ENCODE peak calls at places on chromosomes 1 and 21, in six cellular contexts. Q is SK-N-SH, B is neural progenitor cell, I is PC-3, J is OCI-LY7, O is HCT116. C is an unnamed sample.

GRCh38 chr1:66396212-66396890 is 137.6 kb upstream of the SGIP1 start:
- DNase-seq in Q (no peak), B (no peak), I (no peak), J (no peak), O (no peak), C (no peak)

GRCh38 chr1:84020151-84020550 is 21.2 kb upstream of the TTLL7 start:
- DNase-seq in Q (no peak), B (no peak), I (peak), J (no peak), O (no peak), C (no peak)

GRCh38 chr1:232039303-232039702 is 412.7 kb downstream of the DISC1 start:
- DNase-seq in Q (no peak), B (no peak), I (peak), J (no peak), O (no peak), C (no peak)

GRCh38 chr1:116836099-116836498 is 73.6 kb upstream of the PTGFRN start:
- DNase-seq in Q (no peak), B (no peak), I (no peak), J (no peak), O (no peak), C (no peak)

GRCh38 chr1:9792156-9793042 is 31.4 kb downstream of the CLSTN1 start:
- DNase-seq in Q (peak), B (no peak), I (peak), J (no peak), O (no peak), C (no peak)

GRCh38 chr1:75985827-75986226 is 53.6 kb upstream of the ASB17 start:
- DNase-seq in Q (no peak), B (no peak), I (peak), J (no peak), O (no peak), C (no peak)

GRCh38 chr1:14914351-14914988 is 239.1 kb upstream of the TMEM51 start:
- DNase-seq in Q (no peak), B (peak), I (no peak), J (no peak), O (no peak), C (no peak)

GRCh38 chr1:151457911-151458882 is 1.1 kb downstream of the POGZ start:
- DNase-seq in Q (peak), B (peak), I (peak), J (peak), O (peak), C (peak)

GRCh38 chr1:162899422-162900168 is 38.6 kb upstream of the CCDC190 start:
- DNase-seq in Q (no peak), B (no peak), I (peak), J (no peak), O (no peak), C (no peak)

GRCh38 chr1:109508001-109508872 is 1.3 kb downstream of the AMIGO1 start:
- DNase-seq in Q (no peak), B (no peak), I (no peak), J (no peak), O (no peak), C (no peak)

GRCh38 chr1:9363061-9363471 is 70.4 kb downstream of the SPSB1 start:
- DNase-seq in Q (no peak), B (no peak), I (no peak), J (peak), O (no peak), C (no peak)

GRCh38 chr21:46560568-46561447 is 44.1 kb downstream of the S100B start:
- DNase-seq in Q (peak), B (no peak), I (no peak), J (peak), O (no peak), C (no peak)

GRCh38 chr1:96782861-96783260 is 61.3 kb downstream of the PTBP2 start:
- DNase-seq in Q (no peak), B (no peak), I (no peak), J (no peak), O (no peak), C (no peak)

GRCh38 chr1:201042663-201043461 is 19.3 kb upstream of the KIF21B start:
- DNase-seq in Q (peak), B (peak), I (peak), J (peak), O (peak), C (peak)

GRCh38 chr1:33762099-33762830 is 101.6 kb upstream of the HMGB4 start:
- DNase-seq in Q (no peak), B (no peak), I (no peak), J (no peak), O (no peak), C (no peak)

GRCh38 chr1:16155537-16156410 is at the start of gene EPHA2:
- DNase-seq in Q (peak), B (peak), I (peak), J (no peak), O (peak), C (peak)

GRCh38 chr1:91510754-91511153 is 10.1 kb downstream of the CDC7 start:
- DNase-seq in Q (no peak), B (no peak), I (no peak), J (no peak), O (no peak), C (no peak)

GRCh38 chr1:91507330-91507729 is 6.7 kb downstream of the CDC7 start:
- DNase-seq in Q (no peak), B (no peak), I (no peak), J (no peak), O (no peak), C (no peak)

GRCh38 chr1:91513160-91513559 is 12.5 kb downstream of the CDC7 start:
- DNase-seq in Q (no peak), B (no peak), I (peak), J (no peak), O (no peak), C (no peak)

GRCh38 chr1:91515994-91516393 is 15.3 kb downstream of the CDC7 start:
- DNase-seq in Q (no peak), B (no peak), I (no peak), J (no peak), O (no peak), C (no peak)

DNA sequence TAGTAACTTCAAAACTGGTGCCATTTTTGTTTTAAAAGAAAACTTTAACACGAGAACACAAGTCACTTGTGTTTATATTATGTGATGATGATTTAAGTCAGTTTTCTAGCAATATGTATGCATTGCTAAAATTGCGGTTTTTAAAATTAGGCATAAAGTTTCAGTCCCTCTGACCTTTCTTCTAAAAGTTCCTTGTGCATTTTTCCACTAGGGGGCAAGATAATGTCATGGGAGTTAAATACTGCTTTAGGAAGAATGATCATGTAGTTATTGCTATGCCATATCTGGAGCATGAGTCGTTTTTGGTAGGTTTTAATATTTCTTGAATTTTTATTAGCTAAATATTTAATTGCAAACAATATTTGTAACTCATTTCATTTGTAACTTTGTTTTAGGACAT is 10.7 kb downstream of the CDC7 start:
- DNase-seq in Q (no peak), B (peak), I (peak), J (peak), O (peak), C (peak)
- TF ChIP-seq EZH2phosphoT487 in Q (no peak), B (no peak), I (no peak), J (no peak), O (no peak), C (no peak)

GRCh38 chr1:110605901-110606783 is at the start of gene KCNA2:
- DNase-seq in Q (peak), B (peak), I (no peak), J (no peak), O (no peak), C (peak)
- TF ChIP-seq CTCF in Q (no peak), B (peak), I (no peak), J (no peak), O (no peak), C (no peak)

DNA sequence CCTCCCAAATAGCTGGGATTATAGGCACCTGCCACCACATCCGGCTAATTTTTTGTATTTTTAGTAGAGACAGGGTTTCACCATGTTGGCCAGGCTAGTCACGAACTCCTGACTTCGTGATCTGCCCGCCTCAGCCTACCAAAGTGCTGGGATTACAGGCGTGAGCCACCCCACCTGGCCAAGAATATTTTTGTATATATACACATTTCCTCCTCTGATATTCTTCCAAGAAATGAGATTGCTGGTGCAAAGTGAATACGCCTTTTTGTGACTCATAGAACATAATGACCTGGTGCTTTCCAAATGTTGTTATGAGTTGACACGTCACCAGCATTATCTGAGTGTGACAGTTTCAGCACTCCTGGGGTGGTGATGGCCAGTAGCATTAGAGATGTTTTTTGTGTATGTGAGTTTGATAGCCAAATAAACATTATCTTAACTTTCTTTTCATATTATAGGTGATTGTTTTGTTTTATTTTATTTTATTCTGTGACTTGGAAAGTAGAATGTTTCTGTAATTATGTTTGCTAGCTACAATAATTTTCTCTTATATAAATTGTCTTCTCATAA is 54.9 kb downstream of the KCNK1 start:
- DNase-seq in Q (no peak), B (no peak), I (peak), J (no peak), O (peak), C (no peak)
- TF ChIP-seq EZH2phosphoT487 in Q (no peak), B (no peak), I (no peak), J (no peak), O (no peak), C (no peak)

DNA sequence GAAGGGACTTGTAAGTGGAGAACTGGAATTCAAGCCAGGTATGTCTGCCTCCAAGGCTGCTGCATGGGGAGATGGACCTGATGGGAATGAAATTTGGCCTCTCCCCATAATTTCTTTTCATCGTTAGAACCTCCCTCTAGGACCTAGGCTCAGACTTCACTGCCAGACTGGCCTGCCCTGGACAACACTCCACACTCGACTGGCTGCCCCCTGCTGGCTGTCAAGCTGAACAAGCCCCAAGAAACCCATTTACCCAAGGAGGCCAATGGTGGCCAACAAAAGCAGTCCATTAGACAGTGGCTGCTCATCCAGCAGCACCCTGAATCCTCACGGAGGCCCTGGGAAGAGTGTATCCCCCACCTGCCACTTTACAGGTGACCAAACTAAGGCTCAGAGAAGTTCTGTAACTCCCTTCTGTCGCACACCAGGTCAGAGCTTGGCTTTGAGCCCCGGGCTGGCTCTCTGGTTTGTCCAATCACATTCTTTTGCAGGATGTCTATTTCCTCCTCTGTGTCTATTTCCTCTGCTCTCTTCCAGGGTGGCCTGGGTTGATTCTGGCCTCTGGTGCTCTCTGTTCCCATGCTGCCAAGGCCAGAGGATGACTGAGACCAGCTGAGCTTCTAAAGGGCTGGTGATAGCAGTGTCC is 3.8 kb downstream of the RNF186 start:
- DNase-seq in Q (peak), B (peak), I (peak), J (peak), O (peak), C (peak)
- TF ChIP-seq CTCF in Q (peak), B (peak), I (peak), J (peak), O (peak), C (peak)

DNA sequence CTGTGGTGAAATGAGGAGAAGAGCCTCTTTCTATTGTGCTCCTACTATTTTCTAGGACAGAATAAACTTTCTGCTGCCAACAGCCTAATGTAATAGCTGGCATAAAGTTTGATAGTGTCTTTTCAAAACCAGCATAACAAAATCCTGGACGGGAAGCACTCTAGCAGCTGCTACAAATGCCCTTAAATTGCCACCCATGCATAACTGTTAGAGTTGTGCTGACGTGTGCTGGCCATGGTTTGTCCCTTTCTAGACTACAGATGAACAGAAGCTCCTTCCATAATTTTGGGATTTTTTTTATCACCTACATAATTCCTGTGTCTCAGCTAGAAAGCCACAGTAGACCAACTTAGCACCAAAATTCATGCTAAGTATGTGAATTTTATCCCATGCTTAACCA is 88.5 kb upstream of the DEPDC1 start:
- DNase-seq in Q (no peak), B (no peak), I (no peak), J (no peak), O (no peak), C (no peak)
- TF ChIP-seq EZH2phosphoT487 in Q (no peak), B (no peak), I (no peak), J (no peak), O (no peak), C (no peak)

GRCh38 chr1:53237638-53238037 is 680 bp downstream of the MAGOH start:
- DNase-seq in Q (peak), B (peak), I (no peak), J (no peak), O (no peak), C (no peak)

GRCh38 chr1:53244126-53244525 is 5.8 kb upstream of the MAGOH start:
- DNase-seq in Q (no peak), B (no peak), I (no peak), J (no peak), O (no peak), C (no peak)

GRCh38 chr1:53242381-53242780 is 4.1 kb upstream of the MAGOH start:
- DNase-seq in Q (no peak), B (no peak), I (no peak), J (no peak), O (no peak), C (no peak)

GRCh38 chr1:53241828-53242227 is 3.5 kb upstream of the MAGOH start:
- DNase-seq in Q (no peak), B (no peak), I (no peak), J (no peak), O (no peak), C (no peak)

GRCh38 chr1:53238197-53239155 is at the start of gene MAGOH:
- DNase-seq in Q (peak), B (peak), I (peak), J (peak), O (peak), C (peak)
- TF ChIP-seq CTCF in Q (no peak), B (no peak), I (no peak), J (no peak), O (no peak), C (no peak)

DNA sequence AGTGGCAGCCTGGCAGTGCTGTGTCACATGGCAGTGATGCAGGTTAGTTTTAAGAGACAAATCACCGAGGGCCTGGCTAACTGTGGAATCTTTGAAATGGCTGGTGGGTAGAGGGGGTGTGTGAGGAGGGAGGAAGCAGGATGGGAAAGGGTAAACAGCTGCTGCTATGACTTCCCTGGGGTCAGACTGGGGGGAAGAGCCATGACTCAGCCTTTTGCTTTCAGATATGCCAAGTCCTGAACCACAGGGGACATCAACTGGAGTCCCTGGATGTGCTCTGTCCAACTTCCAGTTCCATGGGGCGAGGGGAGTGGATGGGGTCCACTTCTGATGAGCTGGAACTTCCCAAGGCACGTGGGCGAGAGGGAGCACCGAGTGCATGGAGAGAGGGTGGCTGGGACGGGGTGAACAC is 121.1 kb upstream of the ADAR start:
- DNase-seq in Q (no peak), B (no peak), I (peak), J (no peak), O (no peak), C (no peak)
- TF ChIP-seq EZH2phosphoT487 in Q (no peak), B (no peak), I (no peak), J (no peak), O (no peak), C (no peak)